ENCODE peak calls at places on chromosomes 1 and 21, in seven cellular contexts. One of them, this sample, is unnamed.
A peak's percentile ranks its signal among the peaks of the same experiment; 100 is the strongest.

GRCh38 chr1:2267862-2268261 is 39.7 kb downstream of the SKI start:
- DNase-seq in AML-193: no peak
- DNase-seq in activated naive CD4-positive, alpha-beta T cell treated with anti-CD3 and anti-CD28 coated beads, Interleukin-2, amount 10 ng/mL, durations not matched to agents 7 days and 5 days: no peak
- DNase-seq in fibroblast of lung: no peak
- DNase-seq in AG09319: no peak
- DNase-seq in mucosa of gallbladder: no peak
- DNase-seq in activated gamma-delta T cell treated with Interleukin-2 at 50 U/mL for 16 hours: no peak
- DNase-seq in this sample: no peak

GRCh38 chr1:92410706-92411105 is 76.0 kb downstream of the GFI1 start:
- DNase-seq in mucosa of gallbladder: no peak
- DNase-seq in fibroblast of lung: no peak
- DNase-seq in AG09319: no peak
- DNase-seq in AML-193: no peak
- DNase-seq in activated gamma-delta T cell treated with Interleukin-2 at 50 U/mL for 16 hours: peak; percentile 36
- DNase-seq in activated naive CD4-positive, alpha-beta T cell treated with anti-CD3 and anti-CD28 coated beads, Interleukin-2, amount 10 ng/mL, durations not matched to agents 7 days and 5 days: peak; percentile 69
- DNase-seq in this sample: no peak

GRCh38 chr1:209611771-209612570 is 28.5 kb downstream of the CAMK1G start:
- DNase-seq in fibroblast of lung: no peak
- DNase-seq in mucosa of gallbladder: no peak
- DNase-seq in activated gamma-delta T cell treated with Interleukin-2 at 50 U/mL for 16 hours: no peak
- DNase-seq in activated naive CD4-positive, alpha-beta T cell treated with anti-CD3 and anti-CD28 coated beads, Interleukin-2, amount 10 ng/mL, durations not matched to agents 7 days and 5 days: peak; percentile 38
- DNase-seq in AML-193: no peak
- DNase-seq in AG09319: no peak
- DNase-seq in this sample: no peak

GRCh38 chr1:183807549-183808168 is 2.7 kb downstream of the RGL1 start:
- DNase-seq in mucosa of gallbladder: no peak
- DNase-seq in activated naive CD4-positive, alpha-beta T cell treated with anti-CD3 and anti-CD28 coated beads, Interleukin-2, amount 10 ng/mL, durations not matched to agents 7 days and 5 days: no peak
- DNase-seq in AG09319: no peak
- DNase-seq in activated gamma-delta T cell treated with Interleukin-2 at 50 U/mL for 16 hours: no peak
- DNase-seq in AML-193: no peak
- DNase-seq in fibroblast of lung: peak; percentile 87
- DNase-seq in this sample: peak; percentile 84

GRCh38 chr21:41480086-41480690 is 27.8 kb downstream of the TMPRSS2 start:
- DNase-seq in mucosa of gallbladder: peak; percentile 75
- DNase-seq in activated gamma-delta T cell treated with Interleukin-2 at 50 U/mL for 16 hours: no peak
- DNase-seq in AG09319: no peak
- DNase-seq in AML-193: no peak
- DNase-seq in activated naive CD4-positive, alpha-beta T cell treated with anti-CD3 and anti-CD28 coated beads, Interleukin-2, amount 10 ng/mL, durations not matched to agents 7 days and 5 days: no peak
- DNase-seq in fibroblast of lung: no peak
- DNase-seq in this sample: no peak

GRCh38 chr1:48530727-48531351 is 58.8 kb upstream of the SPATA6 start:
- DNase-seq in AG09319: no peak
- DNase-seq in activated gamma-delta T cell treated with Interleukin-2 at 50 U/mL for 16 hours: no peak
- DNase-seq in mucosa of gallbladder: peak; percentile 67
- DNase-seq in AML-193: peak; percentile 55
- DNase-seq in activated naive CD4-positive, alpha-beta T cell treated with anti-CD3 and anti-CD28 coated beads, Interleukin-2, amount 10 ng/mL, durations not matched to agents 7 days and 5 days: peak; percentile 68
- DNase-seq in fibroblast of lung: peak; percentile 23
- DNase-seq in this sample: peak; percentile 44

GRCh38 chr1:196997428-196997827 is 20.1 kb downstream of the CFHR5 start:
- DNase-seq in AG09319: peak; percentile 1
- DNase-seq in mucosa of gallbladder: no peak
- DNase-seq in activated gamma-delta T cell treated with Interleukin-2 at 50 U/mL for 16 hours: no peak
- DNase-seq in fibroblast of lung: peak; percentile 59
- DNase-seq in activated naive CD4-positive, alpha-beta T cell treated with anti-CD3 and anti-CD28 coated beads, Interleukin-2, amount 10 ng/mL, durations not matched to agents 7 days and 5 days: no peak
- DNase-seq in AML-193: no peak
- DNase-seq in this sample: peak; percentile 87

GRCh38 chr21:45977396-45977795 is 4.2 kb upstream of the COL6A1 start:
- DNase-seq in AG09319: no peak
- DNase-seq in activated naive CD4-positive, alpha-beta T cell treated with anti-CD3 and anti-CD28 coated beads, Interleukin-2, amount 10 ng/mL, durations not matched to agents 7 days and 5 days: no peak
- DNase-seq in mucosa of gallbladder: peak; percentile 9
- DNase-seq in activated gamma-delta T cell treated with Interleukin-2 at 50 U/mL for 16 hours: no peak
- DNase-seq in fibroblast of lung: no peak
- DNase-seq in AML-193: no peak
- DNase-seq in this sample: no peak

GRCh38 chr1:85344256-85344694 is 67.8 kb upstream of the BCL10 start:
- DNase-seq in AG09319: no peak
- DNase-seq in fibroblast of lung: peak; percentile 74
- DNase-seq in activated naive CD4-positive, alpha-beta T cell treated with anti-CD3 and anti-CD28 coated beads, Interleukin-2, amount 10 ng/mL, durations not matched to agents 7 days and 5 days: no peak
- DNase-seq in AML-193: peak; percentile 6
- DNase-seq in activated gamma-delta T cell treated with Interleukin-2 at 50 U/mL for 16 hours: no peak
- DNase-seq in mucosa of gallbladder: no peak
- DNase-seq in this sample: peak; percentile 50

GRCh38 chr1:44035726-44036408 is 4.6 kb upstream of the SLC6A9 start:
- DNase-seq in AML-193: no peak
- DNase-seq in activated gamma-delta T cell treated with Interleukin-2 at 50 U/mL for 16 hours: no peak
- DNase-seq in AG09319: no peak
- DNase-seq in fibroblast of lung: peak; percentile 10
- DNase-seq in activated naive CD4-positive, alpha-beta T cell treated with anti-CD3 and anti-CD28 coated beads, Interleukin-2, amount 10 ng/mL, durations not matched to agents 7 days and 5 days: no peak
- DNase-seq in mucosa of gallbladder: no peak
- DNase-seq in this sample: no peak

GRCh38 chr1:8424539-8425116 is 106.7 kb downstream of the SLC45A1 start:
- DNase-seq in mucosa of gallbladder: peak; percentile 65
- DNase-seq in fibroblast of lung: no peak
- DNase-seq in activated gamma-delta T cell treated with Interleukin-2 at 50 U/mL for 16 hours: peak; percentile 43
- DNase-seq in AML-193: peak; percentile 86
- DNase-seq in activated naive CD4-positive, alpha-beta T cell treated with anti-CD3 and anti-CD28 coated beads, Interleukin-2, amount 10 ng/mL, durations not matched to agents 7 days and 5 days: peak; percentile 67
- DNase-seq in AG09319: no peak
- DNase-seq in this sample: no peak

GRCh38 chr1:201955009-201955749 is at the start of gene TIMM17A:
- DNase-seq in AML-193: peak; percentile 96
- DNase-seq in AG09319: peak; percentile 96
- DNase-seq in fibroblast of lung: peak; percentile 99
- DNase-seq in activated gamma-delta T cell treated with Interleukin-2 at 50 U/mL for 16 hours: peak; percentile 90
- DNase-seq in activated naive CD4-positive, alpha-beta T cell treated with anti-CD3 and anti-CD28 coated beads, Interleukin-2, amount 10 ng/mL, durations not matched to agents 7 days and 5 days: peak; percentile 97
- DNase-seq in mucosa of gallbladder: peak; percentile 96
- DNase-seq in this sample: peak; percentile 98

GRCh38 chr21:42663200-42663483 is 9.7 kb downstream of the PDE9A start:
- DNase-seq in AML-193: no peak
- DNase-seq in activated naive CD4-positive, alpha-beta T cell treated with anti-CD3 and anti-CD28 coated beads, Interleukin-2, amount 10 ng/mL, durations not matched to agents 7 days and 5 days: no peak
- DNase-seq in activated gamma-delta T cell treated with Interleukin-2 at 50 U/mL for 16 hours: no peak
- DNase-seq in AG09319: no peak
- DNase-seq in fibroblast of lung: no peak
- DNase-seq in mucosa of gallbladder: no peak
- DNase-seq in this sample: no peak

GRCh38 chr1:61053712-61054608 is 28.4 kb upstream of the NFIA start:
- DNase-seq in AML-193: no peak
- DNase-seq in activated naive CD4-positive, alpha-beta T cell treated with anti-CD3 and anti-CD28 coated beads, Interleukin-2, amount 10 ng/mL, durations not matched to agents 7 days and 5 days: peak; percentile 27
- DNase-seq in fibroblast of lung: no peak
- DNase-seq in AG09319: no peak
- DNase-seq in mucosa of gallbladder: no peak
- DNase-seq in activated gamma-delta T cell treated with Interleukin-2 at 50 U/mL for 16 hours: no peak
- DNase-seq in this sample: no peak

GRCh38 chr1:154751690-154752089 is 118.4 kb downstream of the KCNN3 start:
- DNase-seq in AML-193: peak; percentile 72
- DNase-seq in activated gamma-delta T cell treated with Interleukin-2 at 50 U/mL for 16 hours: no peak
- DNase-seq in activated naive CD4-positive, alpha-beta T cell treated with anti-CD3 and anti-CD28 coated beads, Interleukin-2, amount 10 ng/mL, durations not matched to agents 7 days and 5 days: no peak
- DNase-seq in AG09319: no peak
- DNase-seq in fibroblast of lung: peak; percentile 57
- DNase-seq in mucosa of gallbladder: peak; percentile 38
- DNase-seq in this sample: peak; percentile 56

GRCh38 chr1:9448132-9449105 is 90.8 kb upstream of the SLC25A33 start:
- DNase-seq in activated gamma-delta T cell treated with Interleukin-2 at 50 U/mL for 16 hours: no peak
- DNase-seq in mucosa of gallbladder: no peak
- DNase-seq in fibroblast of lung: peak; percentile 59
- DNase-seq in AG09319: no peak
- DNase-seq in activated naive CD4-positive, alpha-beta T cell treated with anti-CD3 and anti-CD28 coated beads, Interleukin-2, amount 10 ng/mL, durations not matched to agents 7 days and 5 days: no peak
- DNase-seq in AML-193: no peak
- DNase-seq in this sample: peak; percentile 24

GRCh38 chr21:43731476-43731875 is 12.5 kb downstream of the PDXK start:
- DNase-seq in fibroblast of lung: no peak
- DNase-seq in activated naive CD4-positive, alpha-beta T cell treated with anti-CD3 and anti-CD28 coated beads, Interleukin-2, amount 10 ng/mL, durations not matched to agents 7 days and 5 days: no peak
- DNase-seq in activated gamma-delta T cell treated with Interleukin-2 at 50 U/mL for 16 hours: no peak
- DNase-seq in AML-193: no peak
- DNase-seq in mucosa of gallbladder: peak; percentile 76
- DNase-seq in AG09319: no peak
- DNase-seq in this sample: no peak

GRCh38 chr1:169113613-169114119 is 7.2 kb downstream of the ATP1B1 start:
- DNase-seq in fibroblast of lung: peak; percentile 98
- DNase-seq in mucosa of gallbladder: no peak
- DNase-seq in AG09319: no peak
- DNase-seq in AML-193: no peak
- DNase-seq in activated gamma-delta T cell treated with Interleukin-2 at 50 U/mL for 16 hours: no peak
- DNase-seq in activated naive CD4-positive, alpha-beta T cell treated with anti-CD3 and anti-CD28 coated beads, Interleukin-2, amount 10 ng/mL, durations not matched to agents 7 days and 5 days: no peak
- DNase-seq in this sample: peak; percentile 94

GRCh38 chr21:33136898-33137502 is 67.1 kb downstream of the OLIG1 start:
- DNase-seq in activated gamma-delta T cell treated with Interleukin-2 at 50 U/mL for 16 hours: no peak
- DNase-seq in fibroblast of lung: no peak
- DNase-seq in mucosa of gallbladder: no peak
- DNase-seq in AML-193: no peak
- DNase-seq in AG09319: no peak
- DNase-seq in activated naive CD4-positive, alpha-beta T cell treated with anti-CD3 and anti-CD28 coated beads, Interleukin-2, amount 10 ng/mL, durations not matched to agents 7 days and 5 days: no peak
- DNase-seq in this sample: no peak

GRCh38 chr1:161069201-161069685 is 448 bp downstream of the ARHGAP30 start:
- DNase-seq in fibroblast of lung: no peak
- DNase-seq in mucosa of gallbladder: no peak
- DNase-seq in AML-193: no peak
- DNase-seq in activated gamma-delta T cell treated with Interleukin-2 at 50 U/mL for 16 hours: no peak
- DNase-seq in AG09319: no peak
- DNase-seq in activated naive CD4-positive, alpha-beta T cell treated with anti-CD3 and anti-CD28 coated beads, Interleukin-2, amount 10 ng/mL, durations not matched to agents 7 days and 5 days: peak; percentile 45
- DNase-seq in this sample: no peak

GRCh38 chr1:79681382-79681781 is 674.9 kb upstream of the ADGRL4 start:
- DNase-seq in activated naive CD4-positive, alpha-beta T cell treated with anti-CD3 and anti-CD28 coated beads, Interleukin-2, amount 10 ng/mL, durations not matched to agents 7 days and 5 days: no peak
- DNase-seq in activated gamma-delta T cell treated with Interleukin-2 at 50 U/mL for 16 hours: no peak
- DNase-seq in fibroblast of lung: no peak
- DNase-seq in AG09319: no peak
- DNase-seq in AML-193: no peak
- DNase-seq in mucosa of gallbladder: no peak
- DNase-seq in this sample: no peak

GRCh38 chr1:15756143-15757015 is 2.2 kb upstream of the FBLIM1 start:
- DNase-seq in fibroblast of lung: no peak
- DNase-seq in activated naive CD4-positive, alpha-beta T cell treated with anti-CD3 and anti-CD28 coated beads, Interleukin-2, amount 10 ng/mL, durations not matched to agents 7 days and 5 days: peak; percentile 49
- DNase-seq in activated gamma-delta T cell treated with Interleukin-2 at 50 U/mL for 16 hours: no peak
- DNase-seq in mucosa of gallbladder: peak; percentile 73
- DNase-seq in AML-193: no peak
- DNase-seq in AG09319: no peak
- DNase-seq in this sample: no peak

GRCh38 chr1:185284106-185284505 is 32.9 kb downstream of the IVNS1ABP start:
- DNase-seq in activated gamma-delta T cell treated with Interleukin-2 at 50 U/mL for 16 hours: no peak
- DNase-seq in AG09319: no peak
- DNase-seq in activated naive CD4-positive, alpha-beta T cell treated with anti-CD3 and anti-CD28 coated beads, Interleukin-2, amount 10 ng/mL, durations not matched to agents 7 days and 5 days: no peak
- DNase-seq in AML-193: no peak
- DNase-seq in fibroblast of lung: no peak
- DNase-seq in mucosa of gallbladder: no peak
- DNase-seq in this sample: no peak

GRCh38 chr21:31526040-31526439 is 133.5 kb upstream of the SOD1 start:
- DNase-seq in AML-193: no peak
- DNase-seq in fibroblast of lung: no peak
- DNase-seq in activated gamma-delta T cell treated with Interleukin-2 at 50 U/mL for 16 hours: no peak
- DNase-seq in activated naive CD4-positive, alpha-beta T cell treated with anti-CD3 and anti-CD28 coated beads, Interleukin-2, amount 10 ng/mL, durations not matched to agents 7 days and 5 days: no peak
- DNase-seq in mucosa of gallbladder: no peak
- DNase-seq in AG09319: no peak
- DNase-seq in this sample: no peak

GRCh38 chr1:59695301-59695700 is 119.4 kb upstream of the HOOK1 start:
- DNase-seq in activated naive CD4-positive, alpha-beta T cell treated with anti-CD3 and anti-CD28 coated beads, Interleukin-2, amount 10 ng/mL, durations not matched to agents 7 days and 5 days: no peak
- DNase-seq in fibroblast of lung: peak; percentile 39
- DNase-seq in AML-193: no peak
- DNase-seq in mucosa of gallbladder: no peak
- DNase-seq in activated gamma-delta T cell treated with Interleukin-2 at 50 U/mL for 16 hours: no peak
- DNase-seq in AG09319: no peak
- DNase-seq in this sample: no peak

GRCh38 chr1:98045211-98046030 is 124.6 kb upstream of the DPYD start:
- DNase-seq in mucosa of gallbladder: no peak
- DNase-seq in activated naive CD4-positive, alpha-beta T cell treated with anti-CD3 and anti-CD28 coated beads, Interleukin-2, amount 10 ng/mL, durations not matched to agents 7 days and 5 days: peak; percentile 31
- DNase-seq in AML-193: no peak
- DNase-seq in fibroblast of lung: peak; percentile 78
- DNase-seq in activated gamma-delta T cell treated with Interleukin-2 at 50 U/mL for 16 hours: no peak
- DNase-seq in AG09319: no peak
- DNase-seq in this sample: peak; percentile 54

GRCh38 chr1:5500541-5500940 is 491.7 kb downstream of the NPHP4 start:
- DNase-seq in mucosa of gallbladder: no peak
- DNase-seq in fibroblast of lung: no peak
- DNase-seq in AML-193: no peak
- DNase-seq in AG09319: no peak
- DNase-seq in activated naive CD4-positive, alpha-beta T cell treated with anti-CD3 and anti-CD28 coated beads, Interleukin-2, amount 10 ng/mL, durations not matched to agents 7 days and 5 days: no peak
- DNase-seq in activated gamma-delta T cell treated with Interleukin-2 at 50 U/mL for 16 hours: no peak
- DNase-seq in this sample: no peak

GRCh38 chr1:50275564-50275963 is 147.7 kb downstream of the DMRTA2 start:
- DNase-seq in mucosa of gallbladder: no peak
- DNase-seq in AML-193: no peak
- DNase-seq in fibroblast of lung: no peak
- DNase-seq in activated naive CD4-positive, alpha-beta T cell treated with anti-CD3 and anti-CD28 coated beads, Interleukin-2, amount 10 ng/mL, durations not matched to agents 7 days and 5 days: no peak
- DNase-seq in activated gamma-delta T cell treated with Interleukin-2 at 50 U/mL for 16 hours: no peak
- DNase-seq in AG09319: no peak
- DNase-seq in this sample: no peak

GRCh38 chr1:27600500-27601175 is 3.3 kb downstream of the AHDC1 start:
- DNase-seq in activated naive CD4-positive, alpha-beta T cell treated with anti-CD3 and anti-CD28 coated beads, Interleukin-2, amount 10 ng/mL, durations not matched to agents 7 days and 5 days: no peak
- DNase-seq in activated gamma-delta T cell treated with Interleukin-2 at 50 U/mL for 16 hours: no peak
- DNase-seq in fibroblast of lung: peak; percentile 57
- DNase-seq in mucosa of gallbladder: no peak
- DNase-seq in AG09319: no peak
- DNase-seq in AML-193: no peak
- DNase-seq in this sample: peak; percentile 71

GRCh38 chr1:5455056-5455455 is 537.2 kb downstream of the NPHP4 start:
- DNase-seq in AML-193: no peak
- DNase-seq in activated naive CD4-positive, alpha-beta T cell treated with anti-CD3 and anti-CD28 coated beads, Interleukin-2, amount 10 ng/mL, durations not matched to agents 7 days and 5 days: no peak
- DNase-seq in fibroblast of lung: no peak
- DNase-seq in activated gamma-delta T cell treated with Interleukin-2 at 50 U/mL for 16 hours: no peak
- DNase-seq in AG09319: no peak
- DNase-seq in mucosa of gallbladder: no peak
- DNase-seq in this sample: no peak